ENCODE peak calls at places on chromosome 5, in five cellular contexts. T, Y, V, R and A are unnamed samples.
A peak's percentile ranks its signal among the peaks of the same experiment; 100 is the strongest.

GRCh38 chr5:79689541-79690466 is at the start of gene CMYA5:
- DNase-seq in T (no peak), Y (no peak), V (no peak), R (peak; percentile 9), A (no peak)

GRCh38 chr5:111453747-111454146 is 58.6 kb downstream of the STARD4 start:
- DNase-seq in T (no peak), Y (peak; percentile 71), V (peak; percentile 78), R (peak; percentile 49), A (no peak)

GRCh38 chr5:158759276-158759675 is 340.4 kb downstream of the EBF1 start:
- DNase-seq in T (no peak), Y (no peak), V (no peak), R (peak; percentile 33), A (no peak)

GRCh38 chr5:195401-196160 is 4.3 kb downstream of the LRRC14B start:
- DNase-seq in T (no peak), Y (no peak), V (no peak), R (no peak), A (no peak)

GRCh38 chr5:165565921-165566320 is 2060.5 kb downstream of the MAT2B start:
- DNase-seq in T (no peak), Y (no peak), V (no peak), R (no peak), A (no peak)

GRCh38 chr5:107217721-107218130 is 453.0 kb downstream of the EFNA5 start:
- DNase-seq in T (no peak), Y (no peak), V (no peak), R (no peak), A (no peak)

GRCh38 chr5:113901718-113902117 is 388.2 kb downstream of the YTHDC2 start:
- DNase-seq in T (no peak), Y (no peak), V (no peak), R (no peak), A (no peak)

GRCh38 chr5:131545856-131546255 is 89.2 kb downstream of the RAPGEF6 start:
- DNase-seq in T (no peak), Y (no peak), V (peak; percentile 11), R (peak; percentile 67), A (no peak)

GRCh38 chr5:167853421-167853820 is 438.0 kb upstream of the WWC1 start:
- DNase-seq in T (no peak), Y (no peak), V (no peak), R (peak; percentile 28), A (no peak)